ENCODE peak calls at places on chromosomes 13 and 19, in four cellular contexts. One of them, this sample, is unnamed.

GRCh38 chr13:35228536-35228935 is 248.0 kb downstream of the MAB21L1 start:
- DNase-seq in HepG2: no peak
- DNase-seq in A549: no peak
- DNase-seq in K562: no peak
- DNase-seq in this sample: no peak

GRCh38 chr13:75617230-75617629 is 18.9 kb upstream of the LMO7 start:
- DNase-seq in A549: no peak
- DNase-seq in HepG2: no peak
- DNase-seq in K562: no peak
- DNase-seq in this sample: no peak

GRCh38 chr13:91346848-91347211 is 657 bp upstream of the MIR17HG start:
- DNase-seq in A549: no peak
- DNase-seq in HepG2: no peak
- DNase-seq in K562: peak
- DNase-seq in this sample: peak

GRCh38 chr13:99339230-99339721 is 32.1 kb upstream of the GPR183 start:
- DNase-seq in HepG2: no peak
- DNase-seq in A549: no peak
- DNase-seq in K562: no peak
- DNase-seq in this sample: no peak

GRCh38 chr13:72745260-72745659 is 17.5 kb downstream of the BORA start:
- DNase-seq in HepG2: no peak
- DNase-seq in K562: no peak
- DNase-seq in A549: no peak
- DNase-seq in this sample: no peak

GRCh38 chr13:89401209-89401810 is 1730.1 kb downstream of the SLITRK5 start:
- DNase-seq in A549: no peak
- DNase-seq in K562: no peak
- DNase-seq in HepG2: no peak
- DNase-seq in this sample: no peak

GRCh38 chr13:59458908-59459579 is 704.7 kb downstream of the DIAPH3 start:
- DNase-seq in K562: no peak
- DNase-seq in A549: no peak
- DNase-seq in HepG2: no peak
- DNase-seq in this sample: no peak

GRCh38 chr19:16378291-16378889 is 53.8 kb downstream of the KLF2 start:
- DNase-seq in K562: no peak
- DNase-seq in HepG2: no peak
- DNase-seq in A549: no peak
- DNase-seq in this sample: no peak

GRCh38 chr19:32928806-32929205 is 43.0 kb downstream of the CEP89 start:
- DNase-seq in A549: peak
- DNase-seq in K562: no peak
- DNase-seq in HepG2: peak
- DNase-seq in this sample: no peak

GRCh38 chr19:35851213-35852028 is 883 bp downstream of the NPHS1 start:
- DNase-seq in A549: no peak
- DNase-seq in K562: peak
- DNase-seq in HepG2: no peak
- DNase-seq in this sample: peak

GRCh38 chr19:33245948-33246728 is 20.5 kb upstream of the SLC7A10 start:
- DNase-seq in A549: no peak
- DNase-seq in HepG2: no peak
- DNase-seq in K562: peak
- DNase-seq in this sample: peak

GRCh38 chr13:31611214-31611613 is 128.1 kb upstream of the RXFP2 start:
- DNase-seq in HepG2: no peak
- DNase-seq in A549: no peak
- DNase-seq in K562: no peak
- DNase-seq in this sample: no peak

GRCh38 chr13:109667754-109668360 is 118.5 kb downstream of the IRS2 start:
- DNase-seq in HepG2: no peak
- DNase-seq in A549: no peak
- DNase-seq in K562: no peak
- DNase-seq in this sample: no peak

GRCh38 chr13:79679334-79679733 is 198.4 kb downstream of the NDFIP2 start:
- DNase-seq in HepG2: peak
- DNase-seq in A549: peak
- DNase-seq in K562: peak
- DNase-seq in this sample: peak

GRCh38 chr19:34336781-34337271 is 28.2 kb upstream of the GPI start:
- DNase-seq in K562: peak
- DNase-seq in A549: peak
- DNase-seq in HepG2: no peak
- DNase-seq in this sample: no peak

GRCh38 chr13:20401586-20401957 is 124.1 kb downstream of the CRYL1 start:
- DNase-seq in K562: no peak
- DNase-seq in HepG2: no peak
- DNase-seq in A549: no peak
- DNase-seq in this sample: no peak

GRCh38 chr13:99495478-99496321 is 5.6 kb upstream of the TM9SF2 start:
- DNase-seq in A549: no peak
- DNase-seq in HepG2: peak
- DNase-seq in K562: no peak
- DNase-seq in this sample: no peak

GRCh38 chr13:24386816-24387708 is 77.7 kb downstream of the C1QTNF9 start:
- DNase-seq in K562: no peak
- DNase-seq in HepG2: no peak
- DNase-seq in A549: no peak
- DNase-seq in this sample: no peak

GRCh38 chr13:71758823-71759222 is 108.2 kb downstream of the DACH1 start:
- DNase-seq in HepG2: no peak
- DNase-seq in A549: no peak
- DNase-seq in K562: no peak
- DNase-seq in this sample: no peak

GRCh38 chr19:15532779-15533521 is 24.6 kb downstream of the CYP4F22 start:
- DNase-seq in HepG2: no peak
- DNase-seq in A549: no peak
- DNase-seq in K562: no peak
- DNase-seq in this sample: no peak

GRCh38 chr13:26575244-26575643 is 17.8 kb downstream of the WASF3 start:
- DNase-seq in A549: no peak
- DNase-seq in K562: no peak
- DNase-seq in HepG2: no peak
- DNase-seq in this sample: no peak

GRCh38 chr13:26019881-26020535 is 31.8 kb downstream of the SHISA2 start:
- DNase-seq in A549: no peak
- DNase-seq in HepG2: no peak
- DNase-seq in K562: no peak
- DNase-seq in this sample: no peak

GRCh38 chr13:80074811-80075210 is 266.1 kb downstream of the SPRY2 start:
- DNase-seq in K562: no peak
- DNase-seq in A549: no peak
- DNase-seq in HepG2: no peak
- DNase-seq in this sample: no peak

GRCh38 chr19:49455729-49456128 is 2.7 kb downstream of the ALDH16A1 start:
- DNase-seq in A549: no peak
- DNase-seq in HepG2: no peak
- DNase-seq in K562: no peak
- DNase-seq in this sample: no peak

GRCh38 chr19:31127132-31127967 is 221.9 kb downstream of the TSHZ3 start:
- DNase-seq in A549: peak
- DNase-seq in K562: no peak
- DNase-seq in HepG2: no peak
- DNase-seq in this sample: no peak

GRCh38 chr13:107712145-107712544 is 503.2 kb downstream of the LIG4 start:
- DNase-seq in A549: no peak
- DNase-seq in HepG2: no peak
- DNase-seq in K562: no peak
- DNase-seq in this sample: no peak

GRCh38 chr19:17560205-17560595 is 4.8 kb downstream of the COLGALT1 start:
- DNase-seq in K562: no peak
- DNase-seq in A549: no peak
- DNase-seq in HepG2: no peak
- DNase-seq in this sample: no peak

GRCh38 chr13:30818323-30818960 is 83.1 kb downstream of the ALOX5AP start:
- DNase-seq in A549: no peak
- DNase-seq in HepG2: no peak
- DNase-seq in K562: no peak
- DNase-seq in this sample: no peak

GRCh38 chr13:52642131-52642530 is at the start of gene HNRNPA1L2:
- DNase-seq in K562: no peak
- DNase-seq in A549: no peak
- DNase-seq in HepG2: no peak
- DNase-seq in this sample: no peak
- TF ChIP-seq HMGXB4 in K562: no peak
- TF ChIP-seq HMGXB4 in A549: no peak
- TF ChIP-seq HMGXB4 in HepG2: no peak
- TF ChIP-seq HMGXB4 in this sample: no peak

GRCh38 chr13:36431204-36432105 is 840 bp upstream of the CCNA1 start:
- DNase-seq in HepG2: no peak
- DNase-seq in A549: no peak
- DNase-seq in K562: no peak
- DNase-seq in this sample: peak
- TF ChIP-seq HMGXB4 in HepG2: no peak
- TF ChIP-seq HMGXB4 in A549: no peak
- TF ChIP-seq HMGXB4 in K562: no peak
- TF ChIP-seq HMGXB4 in this sample: peak

GRCh38 chr13:27622102-27622820 is 569 bp downstream of the POLR1D start:
- DNase-seq in K562: no peak
- DNase-seq in HepG2: peak
- DNase-seq in A549: no peak
- DNase-seq in this sample: no peak
- TF ChIP-seq HMGXB4 in K562: no peak
- TF ChIP-seq HMGXB4 in HepG2: no peak
- TF ChIP-seq HMGXB4 in A549: no peak
- TF ChIP-seq HMGXB4 in this sample: no peak

GRCh38 chr19:1810439-1811160 is 1.5 kb downstream of the ATP8B3 start:
- DNase-seq in K562: no peak
- DNase-seq in HepG2: no peak
- DNase-seq in A549: no peak
- DNase-seq in this sample: no peak
- TF ChIP-seq HMGXB4 in K562: no peak
- TF ChIP-seq HMGXB4 in HepG2: no peak
- TF ChIP-seq HMGXB4 in A549: no peak
- TF ChIP-seq HMGXB4 in this sample: no peak

DNA sequence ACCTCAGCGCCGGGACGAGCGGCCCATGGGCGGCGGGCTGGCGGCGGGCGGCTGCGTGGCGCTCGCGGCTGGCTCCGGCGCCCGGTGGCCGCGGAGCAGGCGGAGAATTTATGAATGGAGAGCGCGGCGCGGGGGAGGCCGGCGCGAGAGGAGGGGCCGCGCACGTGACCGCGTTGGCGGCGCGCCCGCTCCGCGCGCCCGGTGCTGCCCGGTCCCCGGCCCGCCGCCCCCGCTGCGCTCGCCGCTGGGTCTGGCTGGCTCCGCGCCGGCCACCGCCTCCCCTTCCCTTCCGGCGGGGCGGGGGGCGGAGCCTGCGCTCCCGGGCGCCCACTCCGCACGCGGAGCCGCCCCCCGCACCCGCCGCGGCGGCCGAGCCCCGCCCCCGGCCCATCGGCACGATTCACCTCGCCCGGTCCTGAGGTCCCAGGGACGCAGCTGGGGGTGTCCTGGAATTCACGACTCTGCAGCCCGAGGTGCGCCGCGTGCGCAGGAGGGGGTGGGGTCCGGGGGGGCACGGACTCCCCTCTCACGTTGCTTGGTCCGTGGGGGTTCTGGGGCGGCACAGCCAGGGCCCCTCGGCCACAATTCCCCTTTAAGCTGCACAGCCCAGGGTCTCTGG is at the start of gene CBARP:
- DNase-seq in HepG2: no peak
- DNase-seq in K562: peak
- DNase-seq in A549: no peak
- DNase-seq in this sample: peak
- TF ChIP-seq HMGXB4 in HepG2: no peak
- TF ChIP-seq HMGXB4 in K562: no peak
- TF ChIP-seq HMGXB4 in A549: no peak
- TF ChIP-seq HMGXB4 in this sample: no peak

GRCh38 chr19:45608948-45609347 is 6.9 kb upstream of the GPR4 start:
- DNase-seq in HepG2: no peak
- DNase-seq in K562: no peak
- DNase-seq in A549: no peak
- DNase-seq in this sample: no peak

GRCh38 chr19:45616709-45617027 is 14.7 kb upstream of the GPR4 start:
- DNase-seq in HepG2: no peak
- DNase-seq in K562: no peak
- DNase-seq in A549: no peak
- DNase-seq in this sample: peak

GRCh38 chr19:45615795-45616708 is 14.0 kb upstream of the GPR4 start:
- DNase-seq in HepG2: peak
- DNase-seq in A549: peak
- DNase-seq in K562: peak
- DNase-seq in this sample: peak

DNA sequence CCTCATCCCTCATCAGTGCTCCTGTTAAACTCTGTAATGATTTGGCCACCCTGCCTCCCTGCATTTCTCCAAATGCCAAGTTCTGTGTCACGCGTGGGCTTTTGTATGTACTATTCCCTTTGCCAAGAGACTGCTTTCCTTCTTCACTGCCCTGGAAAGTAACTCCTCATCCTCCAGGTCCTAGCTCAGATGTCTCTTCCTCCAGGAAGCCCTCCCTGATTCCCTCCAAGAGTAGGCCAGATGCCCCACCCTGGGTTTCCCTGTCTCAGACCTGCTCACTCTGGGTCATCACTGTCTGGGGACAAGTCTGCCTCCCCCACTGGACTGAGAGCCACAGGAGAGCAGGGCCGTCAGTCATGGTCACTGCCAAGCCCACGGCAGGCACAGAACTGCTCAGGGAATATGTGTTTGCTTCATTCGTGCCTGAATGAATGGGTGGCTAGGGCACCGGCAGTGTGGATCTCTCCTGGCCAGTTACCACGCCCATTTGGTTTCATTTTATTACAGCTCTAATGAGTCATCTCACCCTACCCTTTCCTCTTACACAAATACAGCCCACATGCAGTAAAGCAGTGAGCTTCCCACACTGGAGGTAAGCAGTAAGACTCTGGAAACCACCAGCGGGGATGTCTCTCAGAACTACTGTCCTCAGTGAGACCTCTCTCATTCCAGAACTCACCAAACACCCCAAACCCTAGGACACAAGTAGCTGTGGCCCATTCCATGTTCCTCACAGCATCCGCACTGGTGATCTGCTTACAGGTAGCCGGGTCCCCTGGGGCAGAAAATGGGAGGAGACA is 12.1 kb upstream of the GPR4 start:
- DNase-seq in A549: peak
- DNase-seq in K562: no peak
- DNase-seq in HepG2: no peak
- DNase-seq in this sample: no peak
- TF ChIP-seq HMGXB4 in A549: no peak
- TF ChIP-seq HMGXB4 in K562: no peak
- TF ChIP-seq HMGXB4 in HepG2: no peak
- TF ChIP-seq HMGXB4 in this sample: no peak

This sample was measured in WTC11.